ENCODE peak calls at places on chromosomes 5 and 9, in nine cellular contexts. M, A, W, H, L, Y, Q, T and J are unnamed samples.

GRCh38 chr5:81924467-81924866 is 47.4 kb upstream of the ATG10 start:
- DNase-seq in M (no peak), A (no peak), W (no peak), H (no peak), L (no peak), Y (peak), Q (no peak), T (no peak), J (no peak)

GRCh38 chr5:173872887-173873286 is 15.3 kb upstream of the CPEB4 start:
- DNase-seq in M (no peak), A (no peak), W (no peak), H (no peak), L (no peak), Y (no peak), Q (no peak), T (no peak), J (no peak)

GRCh38 chr5:34913072-34913471 is 2.2 kb downstream of the RAD1 start:
- DNase-seq in M (no peak), A (no peak), W (no peak), H (no peak), L (no peak), Y (no peak), Q (no peak), T (no peak), J (no peak)

GRCh38 chr5:172059661-172060100 is 53.2 kb upstream of the FBXW11 start:
- DNase-seq in M (peak), A (no peak), W (no peak), H (no peak), L (no peak), Y (no peak), Q (no peak), T (peak), J (no peak)

GRCh38 chr5:20335978-20336377 is 348.0 kb upstream of the CDH18 start:
- DNase-seq in M (no peak), A (no peak), W (no peak), H (no peak), L (no peak), Y (no peak), Q (no peak), T (peak), J (no peak)

GRCh38 chr9:91746357-91746756 is 203.7 kb downstream of the ROR2 start:
- DNase-seq in M (no peak), A (no peak), W (no peak), H (no peak), L (no peak), Y (no peak), Q (no peak), T (no peak), J (no peak)

GRCh38 chr9:75382126-75382525 is 293.8 kb downstream of the OSTF1 start:
- DNase-seq in M (no peak), A (no peak), W (no peak), H (no peak), L (no peak), Y (no peak), Q (no peak), T (no peak), J (no peak)

GRCh38 chr9:4297795-4298254 is 2.0 kb downstream of the GLIS3 start:
- DNase-seq in M (peak), A (no peak), W (peak), H (peak), L (peak), Y (no peak), Q (peak), T (peak), J (peak)

GRCh38 chr5:175836741-175837729 is 34.3 kb upstream of the CPLX2 start:
- DNase-seq in M (no peak), A (no peak), W (no peak), H (no peak), L (no peak), Y (no peak), Q (no peak), T (no peak), J (no peak)

GRCh38 chr9:35618325-35618727 is at the start of gene CD72:
- DNase-seq in M (no peak), A (no peak), W (no peak), H (peak), L (no peak), Y (no peak), Q (no peak), T (no peak), J (no peak)

GRCh38 chr9:121312169-121312568 is 44.2 kb downstream of the GSN start:
- DNase-seq in M (no peak), A (no peak), W (no peak), H (no peak), L (no peak), Y (no peak), Q (no peak), T (no peak), J (no peak)

GRCh38 chr5:20523099-20523498 is 535.1 kb upstream of the CDH18 start:
- DNase-seq in M (no peak), A (no peak), W (no peak), H (no peak), L (no peak), Y (no peak), Q (no peak), T (no peak), J (no peak)

GRCh38 chr9:128203842-128204551 is 818 bp downstream of the DNM1 start:
- DNase-seq in M (peak), A (no peak), W (peak), H (no peak), L (peak), Y (no peak), Q (peak), T (peak), J (no peak)